ENCODE peak calls at places on chromosomes 4 and X, in seven cellular contexts. B, F, K, A, V, O and J are unnamed samples.

GRCh38 chr4:150216725-150217124 is 138.5 kb downstream of the DCLK2 start:
- DNase-seq in V (no peak), F (no peak), A (no peak), B (no peak), O (no peak), K (no peak), J (no peak)

GRCh38 chr4:148651991-148652390 is 209.8 kb upstream of the NR3C2 start:
- DNase-seq in K (no peak), A (no peak), B (no peak), V (no peak), F (no peak), O (no peak), J (no peak)

GRCh38 chr4:137923494-137923893 is 318.7 kb downstream of the SLC7A11 start:
- DNase-seq in A (no peak), F (no peak), V (no peak), K (no peak), O (no peak), B (no peak), J (no peak)

GRCh38 chrX:53186363-53186762 is 38.6 kb downstream of the KDM5C start:
- DNase-seq in F (no peak), B (peak; percentile 96), O (no peak), K (no peak), A (no peak), V (no peak), J (no peak)

GRCh38 chr4:100742045-100742444 is 224.2 kb upstream of the EMCN start:
- DNase-seq in O (no peak), B (peak; percentile 70), V (no peak), A (no peak), F (no peak), K (no peak), J (no peak)

GRCh38 chrX:41164469-41164868 is 79.2 kb downstream of the USP9X start:
- DNase-seq in O (no peak), B (no peak), V (no peak), K (no peak), F (no peak), A (peak; percentile 32), J (no peak)

GRCh38 chr4:73573794-73574528 is 46.3 kb downstream of the RASSF6 start:
- DNase-seq in F (no peak), K (peak; percentile 53), A (peak; percentile 76), B (peak; percentile 52), V (no peak), O (no peak), J (peak; percentile 61)

GRCh38 chr4:182271731-182272525 is 28.7 kb downstream of the TENM3 start:
- DNase-seq in V (no peak), O (no peak), B (no peak), K (no peak), A (no peak), F (no peak), J (no peak)

GRCh38 chr4:168474660-168475320 is 5.5 kb downstream of the DDX60L start:
- DNase-seq in A (no peak), O (no peak), V (no peak), K (no peak), F (no peak), B (no peak), J (no peak)

GRCh38 chr4:76954489-76954888 is 4.9 kb downstream of the SEPTIN11 start:
- DNase-seq in O (no peak), B (no peak), K (no peak), V (no peak), F (no peak), A (no peak), J (no peak)

GRCh38 chrX:93673056-93673868 is at the start of gene NAP1L3:
- DNase-seq in K (peak; percentile 82), O (no peak), A (peak; percentile 27), V (peak; percentile 70), B (peak; percentile 20), F (peak; percentile 3), J (peak; percentile 63)

GRCh38 chr4:13627185-13627605 is 330 bp downstream of the BOD1L1 start:
- DNase-seq in V (no peak), A (peak; percentile 22), O (no peak), F (no peak), B (no peak), K (peak; percentile 81), J (no peak)

GRCh38 chr4:128309585-128309984 is 22.0 kb upstream of the PGRMC2 start:
- DNase-seq in K (no peak), B (no peak), V (no peak), A (no peak), O (no peak), F (no peak), J (no peak)

GRCh38 chr4:105822061-105822460 is 73.2 kb upstream of the NPNT start:
- DNase-seq in K (no peak), V (no peak), B (no peak), A (no peak), F (no peak), O (no peak), J (no peak)

GRCh38 chr4:138344064-138344463 is 101.9 kb upstream of the SLC7A11 start:
- DNase-seq in B (no peak), F (no peak), V (no peak), O (no peak), K (no peak), A (no peak), J (no peak)

GRCh38 chrX:13197961-13198761 is 121.7 kb downstream of the ATXN3L start:
- DNase-seq in O (no peak), A (no peak), V (no peak), B (peak; percentile 20), F (no peak), K (no peak), J (no peak)

GRCh38 chr4:91025240-91026173 is 898.3 kb downstream of the CCSER1 start:
- DNase-seq in B (no peak), A (no peak), O (no peak), K (no peak), F (no peak), V (no peak), J (no peak)

GRCh38 chrX:16828126-16828908 is 41.8 kb downstream of the RBBP7 start:
- DNase-seq in K (no peak), V (no peak), O (peak; percentile 36), B (peak; percentile 88), F (peak; percentile 8), A (no peak), J (no peak)

GRCh38 chr4:113446019-113446418 is 315.5 kb downstream of the CAMK2D start:
- DNase-seq in F (no peak), K (no peak), B (peak; percentile 98), A (no peak), V (no peak), O (no peak), J (no peak)

GRCh38 chr4:86957214-86957613 is 22.4 kb downstream of the AFF1 start:
- DNase-seq in B (peak; percentile 72), O (no peak), V (no peak), K (no peak), A (no peak), F (no peak), J (no peak)

DNA sequence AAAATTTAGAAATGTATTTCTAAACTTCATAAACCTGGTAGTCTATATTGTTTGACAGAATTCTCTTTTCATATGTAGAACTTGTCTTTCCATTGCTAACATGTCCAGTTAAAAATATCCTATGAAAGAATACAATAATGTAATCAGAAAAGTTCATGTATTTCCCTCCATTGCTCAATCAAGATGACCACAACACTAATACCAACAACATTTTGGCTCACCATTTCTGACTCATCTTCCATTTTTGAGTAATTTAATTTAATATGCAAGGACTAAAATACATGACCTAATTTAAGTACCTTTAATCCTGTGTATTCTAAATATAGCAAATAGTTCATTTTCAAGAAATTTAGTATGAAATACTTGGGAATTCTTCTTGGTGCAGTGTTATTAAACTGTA is 239.5 kb upstream of the GPC4 start:
- DNase-seq in O (no peak), V (no peak), K (no peak), F (no peak), B (peak; percentile 62), A (no peak), J (no peak)
- H3K4me1 ChIP-seq in O (no peaks in the 10 kb centered on the region), V (no peaks in the 10 kb centered on the region), K (peaks cover 15% of the 10 kb centered on the region), F (no peaks in the 10 kb centered on the region), B (no peaks in the 10 kb centered on the region), A (no peaks in the 10 kb centered on the region), J (no peaks in the 10 kb centered on the region)

DNA sequence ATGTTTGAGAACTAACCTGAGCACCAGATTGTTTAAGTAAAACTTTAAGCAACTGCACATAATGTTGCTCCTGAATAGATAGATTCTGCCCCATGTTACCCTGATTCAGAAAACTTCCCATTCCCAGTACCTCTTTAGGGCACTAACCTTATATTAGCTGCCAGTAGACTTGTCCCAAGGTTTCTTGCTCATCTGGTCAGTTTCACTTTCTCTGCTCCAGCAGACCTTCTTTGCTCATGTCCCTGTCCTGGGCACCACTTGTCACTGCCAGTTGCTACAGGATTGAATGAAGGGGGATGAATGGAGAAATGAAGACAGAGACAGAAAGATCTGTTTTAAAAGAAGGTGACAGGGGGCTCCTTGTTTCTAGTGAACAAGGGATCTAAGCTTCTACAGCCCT is 65.2 kb upstream of the UGT2B10 start:
- DNase-seq in K (no peak), V (no peak), A (no peak), O (no peak), B (no peak), F (no peak), J (no peak)
- H3K27ac ChIP-seq in K (no peak overlapping the region), V (no peak overlapping the region), A (peak overlapping the region; percentile 27), O (no peak overlapping the region), B (no peak overlapping the region), F (no peak overlapping the region), J (no peak overlapping the region)

GRCh38 chr4:29867412-29867811 is 852.8 kb upstream of the PCDH7 start:
- DNase-seq in K (no peak), V (no peak), A (no peak), O (no peak), B (no peak), F (no peak), J (no peak)
- TF ChIP-seq CTCF in K (no peak), V (no peak), A (no peak), O (no peak), B (no peak), F (no peak), J (no peak)

DNA sequence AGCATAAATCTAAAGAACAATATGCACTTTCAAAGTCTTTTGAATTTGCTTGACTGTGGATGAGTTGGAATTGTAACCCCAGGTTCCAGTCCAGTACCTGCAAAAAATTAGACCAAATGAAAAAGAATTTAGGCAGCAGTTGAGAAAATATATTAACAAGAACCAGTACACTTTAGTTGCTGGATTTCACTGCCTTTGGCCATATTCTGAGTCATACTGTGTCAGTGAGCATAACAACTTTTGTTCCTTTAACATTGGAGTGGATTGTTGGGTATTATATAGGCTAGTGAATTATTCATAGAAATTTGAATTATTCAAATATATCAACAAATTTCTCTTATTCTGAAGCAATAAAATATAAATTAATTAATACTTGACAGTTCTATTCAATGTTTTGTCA is 101.5 kb upstream of the SMAD1 start:
- DNase-seq in A (no peak), F (no peak), B (peak; percentile 13), V (no peak), O (no peak), K (no peak), J (no peak)
- H3K4me1 ChIP-seq in A (no peaks in the 10 kb centered on the region), F (no peaks in the 10 kb centered on the region), B (no peaks in the 10 kb centered on the region), V (no peaks in the 10 kb centered on the region), O (no peaks in the 10 kb centered on the region), K (no peaks in the 10 kb centered on the region), J (no peaks in the 10 kb centered on the region)

GRCh38 chr4:112279025-112279881 is 6.5 kb downstream of the TIFA start:
- DNase-seq in F (no peak), V (no peak), K (no peak), B (no peak), O (no peak), A (no peak), J (no peak)
- H3K27ac ChIP-seq in F (no peak overlapping the region), V (no peak overlapping the region), K (no peak overlapping the region), B (peak overlapping the region; percentile 36), O (no peak overlapping the region), A (no peak overlapping the region), J (peak overlapping the region; percentile 49)